ENCODE peak calls at places on chromosomes 7 and 10, in ten cellular contexts. One of them, this sample, is unnamed.

GRCh38 chr7:138245682-138246081 is 169.4 kb downstream of the AKR1D1 start:
- DNase-seq in heart left ventricle: no peak
- DNase-seq in suprapubic skin: no peak
- DNase-seq in cardiac fibroblast: peak; percentile 81
- DNase-seq in stimulated activated CD4-positive, alpha-beta T cell treated with anti-CD3 and anti-CD28 coated beads, Interleukin-12 subunit alpha, Interleukin-12 subunit beta, amount 100 ng/mL, for 48 hours: no peak
- DNase-seq in NCI-H1105 treated with DMSO at 0.1 percent for 48 hours: no peak
- DNase-seq in sciatic nerve: no peak
- DNase-seq in ELF-1: no peak
- DNase-seq in AG04449: no peak
- DNase-seq in cardiac septum: no peak
- DNase-seq in this sample: no peak

GRCh38 chr10:31937371-31937770 is 8.7 kb upstream of the ARHGAP12 start:
- DNase-seq in stimulated activated CD4-positive, alpha-beta T cell treated with anti-CD3 and anti-CD28 coated beads, Interleukin-12 subunit alpha, Interleukin-12 subunit beta, amount 100 ng/mL, for 48 hours: no peak
- DNase-seq in NCI-H1105 treated with DMSO at 0.1 percent for 48 hours: no peak
- DNase-seq in ELF-1: no peak
- DNase-seq in AG04449: no peak
- DNase-seq in sciatic nerve: no peak
- DNase-seq in cardiac fibroblast: no peak
- DNase-seq in suprapubic skin: no peak
- DNase-seq in heart left ventricle: no peak
- DNase-seq in cardiac septum: no peak
- DNase-seq in this sample: no peak

GRCh38 chr10:78367751-78368150 is 334.1 kb downstream of the RPS24 start:
- DNase-seq in stimulated activated CD4-positive, alpha-beta T cell treated with anti-CD3 and anti-CD28 coated beads, Interleukin-12 subunit alpha, Interleukin-12 subunit beta, amount 100 ng/mL, for 48 hours: no peak
- DNase-seq in cardiac fibroblast: no peak
- DNase-seq in NCI-H1105 treated with DMSO at 0.1 percent for 48 hours: no peak
- DNase-seq in AG04449: no peak
- DNase-seq in cardiac septum: no peak
- DNase-seq in sciatic nerve: no peak
- DNase-seq in suprapubic skin: no peak
- DNase-seq in heart left ventricle: no peak
- DNase-seq in ELF-1: no peak
- DNase-seq in this sample: no peak

GRCh38 chr10:35270100-35270499 is 66.2 kb upstream of the CCNY start:
- DNase-seq in heart left ventricle: no peak
- DNase-seq in stimulated activated CD4-positive, alpha-beta T cell treated with anti-CD3 and anti-CD28 coated beads, Interleukin-12 subunit alpha, Interleukin-12 subunit beta, amount 100 ng/mL, for 48 hours: no peak
- DNase-seq in sciatic nerve: no peak
- DNase-seq in cardiac septum: no peak
- DNase-seq in AG04449: no peak
- DNase-seq in suprapubic skin: no peak
- DNase-seq in cardiac fibroblast: no peak
- DNase-seq in NCI-H1105 treated with DMSO at 0.1 percent for 48 hours: no peak
- DNase-seq in ELF-1: no peak
- DNase-seq in this sample: no peak

GRCh38 chr7:101241015-101241363 is 3.4 kb upstream of the CLDN15 start:
- DNase-seq in stimulated activated CD4-positive, alpha-beta T cell treated with anti-CD3 and anti-CD28 coated beads, Interleukin-12 subunit alpha, Interleukin-12 subunit beta, amount 100 ng/mL, for 48 hours: no peak
- DNase-seq in cardiac septum: no peak
- DNase-seq in cardiac fibroblast: peak; percentile 22
- DNase-seq in heart left ventricle: no peak
- DNase-seq in ELF-1: no peak
- DNase-seq in sciatic nerve: no peak
- DNase-seq in AG04449: no peak
- DNase-seq in NCI-H1105 treated with DMSO at 0.1 percent for 48 hours: no peak
- DNase-seq in suprapubic skin: no peak
- DNase-seq in this sample: no peak

GRCh38 chr7:143321242-143321641 is 5.3 kb downstream of the CLCN1 start:
- DNase-seq in cardiac septum: no peak
- DNase-seq in ELF-1: no peak
- DNase-seq in heart left ventricle: no peak
- DNase-seq in stimulated activated CD4-positive, alpha-beta T cell treated with anti-CD3 and anti-CD28 coated beads, Interleukin-12 subunit alpha, Interleukin-12 subunit beta, amount 100 ng/mL, for 48 hours: no peak
- DNase-seq in suprapubic skin: no peak
- DNase-seq in cardiac fibroblast: no peak
- DNase-seq in AG04449: no peak
- DNase-seq in NCI-H1105 treated with DMSO at 0.1 percent for 48 hours: no peak
- DNase-seq in sciatic nerve: no peak
- DNase-seq in this sample: no peak

GRCh38 chr7:157235357-157236018 is 96.8 kb downstream of the UBE3C start:
- DNase-seq in cardiac fibroblast: peak; percentile 48
- DNase-seq in ELF-1: no peak
- DNase-seq in stimulated activated CD4-positive, alpha-beta T cell treated with anti-CD3 and anti-CD28 coated beads, Interleukin-12 subunit alpha, Interleukin-12 subunit beta, amount 100 ng/mL, for 48 hours: no peak
- DNase-seq in NCI-H1105 treated with DMSO at 0.1 percent for 48 hours: no peak
- DNase-seq in heart left ventricle: no peak
- DNase-seq in sciatic nerve: no peak
- DNase-seq in cardiac septum: no peak
- DNase-seq in suprapubic skin: no peak
- DNase-seq in AG04449: no peak
- DNase-seq in this sample: no peak

GRCh38 chr7:27066148-27066547 is 29.7 kb downstream of the HOXA1 start:
- DNase-seq in ELF-1: no peak
- DNase-seq in AG04449: peak; percentile 19
- DNase-seq in stimulated activated CD4-positive, alpha-beta T cell treated with anti-CD3 and anti-CD28 coated beads, Interleukin-12 subunit alpha, Interleukin-12 subunit beta, amount 100 ng/mL, for 48 hours: no peak
- DNase-seq in heart left ventricle: no peak
- DNase-seq in sciatic nerve: no peak
- DNase-seq in suprapubic skin: no peak
- DNase-seq in cardiac fibroblast: no peak
- DNase-seq in cardiac septum: no peak
- DNase-seq in NCI-H1105 treated with DMSO at 0.1 percent for 48 hours: no peak
- DNase-seq in this sample: no peak

GRCh38 chr7:4159761-4160554 is 522.1 kb upstream of the FOXK1 start:
- DNase-seq in stimulated activated CD4-positive, alpha-beta T cell treated with anti-CD3 and anti-CD28 coated beads, Interleukin-12 subunit alpha, Interleukin-12 subunit beta, amount 100 ng/mL, for 48 hours: no peak
- DNase-seq in cardiac septum: no peak
- DNase-seq in AG04449: no peak
- DNase-seq in ELF-1: no peak
- DNase-seq in suprapubic skin: no peak
- DNase-seq in NCI-H1105 treated with DMSO at 0.1 percent for 48 hours: no peak
- DNase-seq in cardiac fibroblast: peak; percentile 21
- DNase-seq in heart left ventricle: no peak
- DNase-seq in sciatic nerve: no peak
- DNase-seq in this sample: no peak

This sample was measured in upper lobe of right lung.